ENCODE peak calls at places on chromosomes 3 and 15, in four cellular contexts. U is neural progenitor cell, K is OCI-LY7, A is tibial nerve. P is an unnamed sample.

GRCh38 chr3:58584690-58585004 is 7.5 kb upstream of the FAM107A start:
- DNase-seq in U (no peak), K (no peak), A (no peak), P (no peak)

GRCh38 chr3:87132801-87133200 is 94.3 kb upstream of the CHMP2B start:
- DNase-seq in U (no peak), K (no peak), A (no peak), P (no peak)

GRCh38 chr15:57031082-57031481 is 112.6 kb downstream of the TCF12 start:
- DNase-seq in U (no peak), K (no peak), A (no peak), P (no peak)

GRCh38 chr3:73094127-73094526 is 32.7 kb downstream of the EBLN2 start:
- DNase-seq in U (no peak), K (no peak), A (no peak), P (no peak)

GRCh38 chr3:150275946-150276345 is 132.2 kb upstream of the TSC22D2 start:
- DNase-seq in U (no peak), K (no peak), A (no peak), P (no peak)

GRCh38 chr3:18445421-18446066 is 20.4 kb upstream of the SATB1 start:
- DNase-seq in U (peak; percentile 27), K (no peak), A (no peak), P (peak; percentile 70)

GRCh38 chr3:152720941-152721718 is 113.8 kb upstream of the P2RY1 start:
- DNase-seq in U (no peak), K (no peak), A (no peak), P (no peak)

GRCh38 chr15:52651868-52652267 is 27.3 kb downstream of the ATOSA start:
- DNase-seq in U (peak; percentile 84), K (no peak), A (peak; percentile 63), P (peak; percentile 32)

GRCh38 chr15:48896775-48897143 is 18.8 kb downstream of the EID1 start:
- DNase-seq in U (no peak), K (no peak), A (no peak), P (no peak)

GRCh38 chr15:58331903-58332675 is 99.7 kb upstream of the LIPC start:
- DNase-seq in U (peak; percentile 38), K (peak; percentile 54), A (peak; percentile 94), P (peak; percentile 41)

GRCh38 chr15:52018244-52018643 is 775 bp upstream of the MAPK6 start:
- DNase-seq in U (no peak), K (no peak), A (no peak), P (no peak)

GRCh38 chr15:79015416-79015815 is 70.6 kb upstream of the CTSH start:
- DNase-seq in U (no peak), K (no peak), A (no peak), P (no peak)

GRCh38 chr15:101209285-101209821 is 42.5 kb downstream of the CHSY1 start:
- DNase-seq in U (no peak), K (no peak), A (no peak), P (no peak)
- H3K27ac ChIP-seq in U (no peak overlapping the region), K (no peak overlapping the region), A (no peak overlapping the region), P (no peak overlapping the region)

DNA sequence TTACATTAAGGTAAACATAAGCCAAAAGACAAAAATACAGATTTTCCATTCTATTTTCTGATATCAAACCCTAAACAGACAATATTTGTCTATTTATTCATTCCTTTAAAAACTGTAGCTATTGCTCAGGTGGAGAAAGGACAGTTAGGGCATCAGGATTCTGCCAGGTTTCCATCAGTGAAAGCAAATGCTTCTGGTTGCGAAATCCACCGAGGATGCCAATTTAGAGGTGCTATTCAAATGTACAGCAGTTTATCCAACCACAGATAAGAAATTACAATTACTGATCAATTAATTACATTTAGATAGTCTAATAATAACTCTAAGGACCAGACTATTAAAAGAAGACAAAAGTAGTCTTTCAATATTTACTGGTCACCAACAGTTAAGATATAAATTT is 3.9 kb downstream of the TOMM70 start:
- DNase-seq in U (no peak), K (no peak), A (no peak), P (no peak)
- H3K4me3 ChIP-seq in U (no peak overlapping the region), K (no peak overlapping the region), A (no peak overlapping the region), P (no peak overlapping the region)

GRCh38 chr15:25059698-25060471 is 105.1 kb downstream of the SNRPN start:
- DNase-seq in U (no peak), K (no peak), A (no peak), P (no peak)
- H3K9me3 ChIP-seq in U (peaks cover 32% of the 10 kb centered on the region), K (no peaks in the 10 kb centered on the region), A (peaks cover 98% of the 10 kb centered on the region), P (peaks cover 100% of the 10 kb centered on the region)

GRCh38 chr3:177811111-177811510 is 613.8 kb upstream of the TBL1XR1 start:
- DNase-seq in U (no peak), K (no peak), A (no peak), P (no peak)
- H3K27ac ChIP-seq in U (no peak overlapping the region), K (no peak overlapping the region), A (no peak overlapping the region), P (no peak overlapping the region)

GRCh38 chr15:68559342-68560310 is 19.2 kb upstream of the CORO2B start:
- DNase-seq in U (peak; percentile 94), K (peak; percentile 88), A (peak; percentile 66), P (peak; percentile 52)
- H3K4me3 ChIP-seq in U (peak overlapping the region; percentile 47), K (peak overlapping the region; percentile 78), A (peak overlapping the region; percentile 26), P (peak overlapping the region; percentile 36)